ENCODE peak calls at places on chromosomes 12 and 14, in seven cellular contexts. B is fibroblast of mammary gland, F is cardiac muscle cell, S is lung, Q is AG04449, E is fibroblast of the aortic adventitia, U is NB4. J is an unnamed sample.

GRCh38 chr14:22748691-22749090 is 17.8 kb upstream of the OXA1L start:
- DNase-seq in B (no peak), F (no peak), S (no peak), Q (no peak), E (no peak), U (peak), J (no peak)

GRCh38 chr14:91904483-91904882 is 37.1 kb upstream of the TC2N start:
- DNase-seq in B (no peak), F (no peak), S (no peak), Q (no peak), E (no peak), U (no peak), J (no peak)

GRCh38 chr12:27595231-27595642 is 71.2 kb downstream of the PPFIBP1 start:
- DNase-seq in B (peak), F (peak), S (no peak), Q (no peak), E (peak), U (no peak), J (peak)

GRCh38 chr14:96497087-96497486 is 5.1 kb upstream of the PAPOLA start:
- DNase-seq in B (no peak), F (no peak), S (no peak), Q (no peak), E (no peak), U (no peak), J (no peak)

GRCh38 chr12:99153283-99153682 is 494.3 kb upstream of the GARIN6 start:
- DNase-seq in B (no peak), F (no peak), S (no peak), Q (no peak), E (no peak), U (no peak), J (no peak)

GRCh38 chr14:53539489-53540126 is 386.5 kb upstream of the DDHD1 start:
- DNase-seq in B (peak), F (peak), S (peak), Q (no peak), E (peak), U (peak), J (peak)

GRCh38 chr14:74941676-74942097 is 13.7 kb downstream of the PGF start:
- DNase-seq in B (peak), F (peak), S (peak), Q (no peak), E (peak), U (peak), J (no peak)

GRCh38 chr14:69117020-69117767 is 35.7 kb downstream of the DCAF5 start:
- DNase-seq in B (no peak), F (no peak), S (no peak), Q (no peak), E (no peak), U (no peak), J (no peak)

GRCh38 chr14:104101651-104102281 is 16.3 kb downstream of the ASPG start:
- DNase-seq in B (no peak), F (no peak), S (no peak), Q (no peak), E (no peak), U (no peak), J (no peak)

GRCh38 chr14:100147181-100147631 is 12.2 kb downstream of the DEGS2 start:
- DNase-seq in B (no peak), F (no peak), S (no peak), Q (no peak), E (no peak), U (peak), J (no peak)

GRCh38 chr14:29821665-29822429 is 105.8 kb downstream of the PRKD1 start:
- DNase-seq in B (peak), F (peak), S (no peak), Q (no peak), E (no peak), U (no peak), J (no peak)

GRCh38 chr14:28571636-28572035 is 195.0 kb upstream of the FOXG1 start:
- DNase-seq in B (peak), F (no peak), S (no peak), Q (no peak), E (no peak), U (no peak), J (no peak)

GRCh38 chr12:105363890-105364289 is 33.4 kb downstream of the C12orf75 start:
- DNase-seq in B (no peak), F (no peak), S (no peak), Q (no peak), E (no peak), U (no peak), J (no peak)

GRCh38 chr12:49342066-49342913 is 4.4 kb upstream of the DNAJC22 start:
- DNase-seq in B (peak), F (peak), S (peak), Q (no peak), E (peak), U (peak), J (peak)

GRCh38 chr12:55063291-55063690 is 43.5 kb downstream of the NEUROD4 start:
- DNase-seq in B (no peak), F (no peak), S (no peak), Q (no peak), E (no peak), U (no peak), J (no peak)

GRCh38 chr14:100531152-100531551 is 56.1 kb downstream of the BEGAIN start:
- DNase-seq in B (no peak), F (no peak), S (no peak), Q (no peak), E (no peak), U (peak), J (no peak)

GRCh38 chr12:122852336-122853275 is 17.3 kb downstream of the HIP1R start:
- DNase-seq in B (peak), F (no peak), S (no peak), Q (no peak), E (peak), U (no peak), J (no peak)

GRCh38 chr14:35534884-35535793 is 1.2 kb downstream of the INSM2 start:
- DNase-seq in B (peak), F (peak), S (peak), Q (no peak), E (peak), U (peak), J (peak)

GRCh38 chr12:121893901-121894540 is 5.4 kb downstream of the PSMD9 start:
- DNase-seq in B (peak), F (peak), S (no peak), Q (no peak), E (peak), U (no peak), J (no peak)

GRCh38 chr14:102878174-102878969 is 44.1 kb upstream of the AMN start:
- DNase-seq in B (no peak), F (no peak), S (no peak), Q (no peak), E (no peak), U (no peak), J (no peak)

GRCh38 chr14:26137161-26137560 is 460.7 kb downstream of the NOVA1 start:
- DNase-seq in B (no peak), F (no peak), S (no peak), Q (no peak), E (no peak), U (no peak), J (no peak)
- TF ChIP-seq CTCF in B (peak), F (no peak), S (no peak), Q (no peak), E (peak), U (no peak), J (no peak)

GRCh38 chr14:67467134-67467533 is 21.4 kb downstream of the TMEM229B start:
- DNase-seq in B (no peak), F (no peak), S (no peak), Q (no peak), E (no peak), U (no peak), J (no peak)
- TF ChIP-seq CTCF in B (no peak), F (no peak), S (no peak), Q (no peak), E (no peak), U (no peak), J (no peak)

DNA sequence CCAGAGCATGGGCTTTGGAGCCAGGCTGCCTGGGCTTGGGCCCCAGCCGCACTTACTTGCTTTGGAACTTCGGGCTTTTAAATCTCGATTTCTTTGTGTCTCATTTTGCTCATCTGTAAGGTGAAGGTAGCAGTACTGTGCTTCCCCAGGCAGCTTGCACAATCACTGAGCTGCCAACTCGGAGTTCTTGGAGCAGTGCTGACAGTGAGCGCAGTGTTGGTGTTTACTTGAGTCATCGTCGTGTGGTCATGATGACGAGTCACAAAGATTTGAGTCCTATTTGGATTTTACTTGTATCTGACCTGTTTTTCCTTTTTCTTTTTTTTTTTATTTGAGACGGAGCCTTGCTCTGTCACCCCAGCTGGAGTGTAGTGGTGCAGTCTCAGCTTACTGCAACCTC is 31.3 kb upstream of the ATF1 start:
- DNase-seq in B (peak), F (peak), S (no peak), Q (peak), E (peak), U (peak), J (no peak)
- TF ChIP-seq CTCF in B (no peak), F (no peak), S (no peak), Q (no peak), E (no peak), U (no peak), J (no peak)

GRCh38 chr12:108879615-108880254 is at the start of gene DAO:
- DNase-seq in B (no peak), F (no peak), S (no peak), Q (no peak), E (no peak), U (no peak), J (no peak)

GRCh38 chr12:108876550-108876949 is 3.3 kb upstream of the DAO start:
- DNase-seq in B (no peak), F (no peak), S (no peak), Q (no peak), E (no peak), U (peak), J (no peak)

GRCh38 chr12:108875280-108875679 is 4.6 kb upstream of the DAO start:
- DNase-seq in B (no peak), F (no peak), S (no peak), Q (no peak), E (no peak), U (no peak), J (no peak)

DNA sequence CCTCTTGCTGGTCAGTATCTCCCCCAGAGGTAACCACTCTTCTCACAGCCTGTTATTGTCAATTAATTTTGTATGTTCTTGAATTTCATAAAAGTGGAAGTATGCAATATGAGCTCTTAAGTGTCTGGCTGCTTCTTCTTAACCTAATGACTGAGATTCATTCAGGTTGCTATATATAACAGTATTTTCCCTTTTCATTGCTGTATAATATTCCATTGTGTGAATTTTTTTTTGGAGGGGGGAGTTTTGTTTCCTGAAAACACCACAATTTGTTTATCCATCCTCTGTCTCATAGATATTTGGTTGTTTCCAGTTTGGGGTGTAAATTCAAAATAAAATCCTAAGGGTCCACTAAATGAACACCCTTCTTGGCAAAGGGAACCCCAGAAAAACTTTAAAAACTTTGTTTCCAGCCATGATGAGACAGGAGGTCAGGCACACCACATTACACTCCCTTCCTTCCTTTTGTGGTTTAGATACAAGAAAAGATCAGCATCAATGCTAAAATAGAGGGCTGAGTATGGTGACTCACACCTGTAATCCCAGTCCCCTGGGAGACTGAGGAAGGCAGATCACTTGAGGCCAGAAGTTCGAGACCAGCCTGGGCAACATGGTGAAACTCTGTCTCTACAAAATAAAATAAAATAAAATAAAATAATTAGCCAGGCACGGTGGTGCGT is 4.1 kb upstream of the DAO start:
- DNase-seq in B (peak), F (no peak), S (no peak), Q (no peak), E (no peak), U (peak), J (no peak)
- TF ChIP-seq CTCF in B (no peak), F (no peak), S (no peak), Q (no peak), E (no peak), U (no peak), J (no peak)

GRCh38 chr12:112296183-112296582 is 86.0 kb downstream of the HECTD4 start:
- DNase-seq in B (no peak), F (no peak), S (no peak), Q (no peak), E (no peak), U (no peak), J (no peak)

GRCh38 chr12:112299704-112300103 is 82.5 kb downstream of the HECTD4 start:
- DNase-seq in B (no peak), F (no peak), S (no peak), Q (no peak), E (no peak), U (no peak), J (no peak)

GRCh38 chr12:112297188-112297587 is 85.0 kb downstream of the HECTD4 start:
- DNase-seq in B (no peak), F (no peak), S (no peak), Q (no peak), E (no peak), U (no peak), J (no peak)

GRCh38 chr12:112294793-112295192 is 87.4 kb downstream of the HECTD4 start:
- DNase-seq in B (peak), F (peak), S (no peak), Q (no peak), E (peak), U (peak), J (no peak)
- TF ChIP-seq CTCF in B (peak), F (peak), S (no peak), Q (no peak), E (peak), U (no peak), J (no peak)

GRCh38 chr12:31557707-31558106 is 33.2 kb downstream of the DENND5B start:
- DNase-seq in B (no peak), F (no peak), S (no peak), Q (no peak), E (no peak), U (no peak), J (no peak)
- TF ChIP-seq CTCF in B (no peak), F (no peak), S (no peak), Q (no peak), E (no peak), U (no peak), J (no peak)

J was measured in osteocyte.